ENCODE peak calls at places on chromosomes 7 and 10, in four cellular contexts. H, O, U and X are unnamed samples. For H3K27me3, the result is how much of the 10 kb centered on the place peaks cover.

GRCh38 chr7:69781412-69781846 is 183.2 kb downstream of the AUTS2 start:
- DNase-seq in H (no peak), O (no peak), U (no peak), X (no peak)

GRCh38 chr10:43390791-43391190 is 18.2 kb downstream of the HNRNPF start:
- DNase-seq in H (peak), O (no peak), U (no peak), X (no peak)

GRCh38 chr7:2698581-2699288 is 10.7 kb downstream of the AMZ1 start:
- DNase-seq in H (peak), O (peak), U (no peak), X (peak)

GRCh38 chr7:41733063-41733398 is 30.1 kb upstream of the INHBA start:
- DNase-seq in H (no peak), O (no peak), U (no peak), X (no peak)

GRCh38 chr10:79229830-79230562 is 117.3 kb upstream of the PPIF start:
- DNase-seq in H (no peak), O (no peak), U (no peak), X (no peak)

GRCh38 chr10:31460242-31460641 is 141.2 kb downstream of the ZEB1 start:
- DNase-seq in H (no peak), O (no peak), U (no peak), X (no peak)

GRCh38 chr10:119235381-119235780 is 28.0 kb downstream of the GRK5 start:
- DNase-seq in H (no peak), O (no peak), U (no peak), X (no peak)

GRCh38 chr7:35707422-35707821 is 12.5 kb upstream of the HERPUD2 start:
- DNase-seq in H (no peak), O (no peak), U (peak), X (no peak)

GRCh38 chr7:129698516-129699418 is 87.2 kb downstream of the NRF1 start:
- DNase-seq in H (no peak), O (no peak), U (no peak), X (no peak)

GRCh38 chr10:1376384-1376945 is 320.3 kb downstream of the WDR37 start:
- DNase-seq in H (peak), O (no peak), U (no peak), X (no peak)

GRCh38 chr7:20786779-20787651 is at the start of gene SP8:
- DNase-seq in H (no peak), O (no peak), U (peak), X (peak)

GRCh38 chr10:92834331-92834730 is 14.0 kb upstream of the EXOC6 start:
- DNase-seq in H (no peak), O (no peak), U (no peak), X (no peak)

GRCh38 chr7:115676080-115676479 is 354.5 kb downstream of the TFEC start:
- DNase-seq in H (no peak), O (no peak), U (peak), X (no peak)

GRCh38 chr7:11436317-11436716 is 395.7 kb downstream of the THSD7A start:
- DNase-seq in H (no peak), O (no peak), U (no peak), X (no peak)

GRCh38 chr7:109782806-109783205 is 1213.1 kb downstream of the DNAJB9 start:
- DNase-seq in H (no peak), O (no peak), U (no peak), X (no peak)

GRCh38 chr10:128211064-128211504 is 84.9 kb upstream of the MKI67 start:
- DNase-seq in H (peak), O (no peak), U (no peak), X (no peak)

GRCh38 chr10:15427836-15428414 is 56.8 kb upstream of the FAM171A1 start:
- DNase-seq in H (no peak), O (no peak), U (no peak), X (no peak)

GRCh38 chr10:17056781-17057191 is 72.8 kb downstream of the CUBN start:
- DNase-seq in H (no peak), O (no peak), U (no peak), X (no peak)

GRCh38 chr10:74174533-74174932 is 23.5 kb downstream of the ADK start:
- DNase-seq in H (no peak), O (no peak), U (no peak), X (no peak)

GRCh38 chr7:129840757-129841156 is 112.0 kb downstream of the UBE2H start:
- DNase-seq in H (no peak), O (no peak), U (no peak), X (no peak)

GRCh38 chr7:1426474-1426873 is 32.8 kb downstream of the MICALL2 start:
- DNase-seq in H (no peak), O (no peak), U (no peak), X (no peak)

GRCh38 chr10:26468691-26469090 is 30.6 kb downstream of the APBB1IP start:
- DNase-seq in H (peak), O (peak), U (peak), X (peak)

GRCh38 chr10:117546630-117547300 is 4.2 kb downstream of the EMX2 start:
- DNase-seq in H (no peak), O (no peak), U (no peak), X (no peak)

GRCh38 chr10:554182-554848 is 135.2 kb downstream of the DIP2C start:
- DNase-seq in H (no peak), O (no peak), U (no peak), X (no peak)

GRCh38 chr7:152759655-152760383 is at the start of gene ACTR3B:
- DNase-seq in H (peak), O (peak), U (peak), X (peak)

GRCh38 chr7:132455306-132455705 is 121.0 kb downstream of the PLXNA4 start:
- DNase-seq in H (no peak), O (peak), U (no peak), X (no peak)

GRCh38 chr7:42250411-42250810 is 13.4 kb upstream of the GLI3 start:
- DNase-seq in H (no peak), O (no peak), U (no peak), X (no peak)

GRCh38 chr10:73799899-73800559 is 11.4 kb downstream of the NDST2 start:
- DNase-seq in H (no peak), O (no peak), U (no peak), X (no peak)

GRCh38 chr7:129652914-129653313 is 41.4 kb downstream of the NRF1 start:
- DNase-seq in H (no peak), O (no peak), U (no peak), X (no peak)

GRCh38 chr10:45427305-45427955 is 53.4 kb downstream of the ALOX5 start:
- DNase-seq in H (peak), O (no peak), U (no peak), X (no peak)

DNA sequence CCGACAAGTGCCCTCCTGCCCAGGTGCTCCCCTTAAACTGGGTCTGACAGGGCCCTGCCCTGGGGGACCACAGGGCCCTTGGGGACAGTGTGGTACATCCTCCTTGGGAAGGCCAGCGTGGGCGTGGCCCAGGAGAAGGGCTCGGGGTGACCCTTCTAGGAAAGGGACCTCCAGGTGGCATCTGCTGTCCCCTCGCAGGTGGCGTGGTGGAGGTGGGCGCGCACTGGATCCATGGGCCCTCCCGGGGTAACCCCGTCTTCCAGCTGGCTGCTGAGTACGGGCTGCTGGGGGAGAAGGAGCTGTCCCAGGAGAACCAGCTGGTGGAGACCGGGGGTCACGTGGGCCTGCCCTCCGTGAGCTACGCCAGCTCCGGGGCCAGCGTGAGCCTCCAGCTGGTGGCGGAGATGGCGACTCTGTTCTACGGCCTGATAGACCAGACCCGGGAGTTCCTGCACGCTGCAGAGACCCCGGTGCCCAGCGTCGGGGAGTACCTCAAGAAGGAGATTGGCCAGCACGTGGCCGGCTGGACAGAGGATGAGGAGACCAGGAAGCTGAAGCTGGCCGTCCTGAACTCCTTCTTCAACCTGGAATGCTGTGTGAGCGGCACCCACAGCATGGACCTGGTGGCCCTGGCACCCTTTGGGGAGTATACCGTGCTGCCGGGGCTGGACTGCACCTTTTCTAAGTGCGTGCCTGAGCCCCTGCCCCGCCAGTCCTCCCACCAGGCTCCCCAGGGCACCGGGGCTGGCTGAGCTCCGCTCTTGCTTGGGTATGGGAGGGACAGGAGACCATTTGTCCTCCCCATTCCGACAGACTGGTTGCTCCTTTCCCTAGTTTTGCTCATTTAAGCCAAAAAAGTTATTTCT is 972 bp downstream of the PAOX start:
- DNase-seq in H (peak), O (no peak), U (no peak), X (no peak)
- H3K4me3 ChIP-seq in H (peak), O (peak), U (peak), X (peak)

GRCh38 chr10:71726673-71727428 is 7.3 kb upstream of the C10orf105 start:
- DNase-seq in H (peak), O (no peak), U (no peak), X (peak)

GRCh38 chr10:71727429-71728217 is 8.0 kb upstream of the C10orf105 start:
- DNase-seq in H (peak), O (peak), U (no peak), X (peak)

GRCh38 chr10:71725249-71725648 is 5.7 kb upstream of the C10orf105 start:
- DNase-seq in H (peak), O (no peak), U (no peak), X (no peak)

GRCh38 chr10:71724539-71724938 is 5.0 kb upstream of the C10orf105 start:
- DNase-seq in H (no peak), O (no peak), U (no peak), X (no peak)

GRCh38 chr10:71725998-71726672 is 6.6 kb upstream of the C10orf105 start:
- DNase-seq in H (no peak), O (peak), U (no peak), X (peak)
- TF ChIP-seq CTCF in H (no peak), O (peak), U (peak), X (peak)

GRCh38 chr10:123141791-123142700 is 5.9 kb upstream of the HMX2 start:
- DNase-seq in H (no peak), O (no peak), U (no peak), X (no peak)

GRCh38 chr10:123142701-123143161 is 5.2 kb upstream of the HMX2 start:
- DNase-seq in H (no peak), O (no peak), U (no peak), X (no peak)

GRCh38 chr10:123143825-123144168 is 4.1 kb upstream of the HMX2 start:
- DNase-seq in H (no peak), O (no peak), U (no peak), X (no peak)

GRCh38 chr10:123144697-123145541 is 3.0 kb upstream of the HMX2 start:
- DNase-seq in H (no peak), O (no peak), U (no peak), X (no peak)

DNA sequence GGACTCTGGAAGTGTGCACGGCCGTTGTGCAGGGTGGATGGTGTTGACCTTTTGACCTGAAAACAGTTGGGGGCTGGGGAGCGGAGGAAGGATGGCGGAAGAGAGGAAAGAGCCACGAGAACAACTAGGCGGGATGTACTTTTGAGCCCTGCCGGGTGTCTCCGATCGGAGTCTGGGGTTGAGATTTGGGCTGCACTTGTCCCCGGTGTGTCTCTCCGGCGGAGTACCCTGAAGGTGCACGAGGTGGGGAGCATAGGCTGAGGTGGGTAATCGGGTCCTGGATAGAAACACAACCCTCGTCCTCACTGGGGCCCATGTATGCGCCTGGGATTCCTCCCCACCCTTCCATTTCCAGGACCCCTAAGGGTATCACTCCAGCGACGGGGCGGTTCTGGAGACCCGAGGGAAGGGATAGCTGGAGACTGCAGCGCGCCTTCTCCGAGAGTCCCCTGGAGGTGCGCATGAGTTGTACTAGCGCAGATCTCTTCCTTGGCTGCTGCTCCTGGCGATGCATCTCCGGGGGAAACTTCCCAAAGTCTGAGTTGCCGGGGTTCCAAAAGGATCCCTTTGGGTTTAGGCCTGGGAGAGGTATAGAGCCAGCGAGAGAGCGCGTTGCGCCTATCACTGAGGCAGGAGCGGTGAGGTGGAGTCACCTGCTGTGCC is 4.6 kb upstream of the HMX2 start:
- DNase-seq in H (no peak), O (no peak), U (no peak), X (no peak)
- H3K27me3 ChIP-seq in H (half or more), O (half or more), U (under half), X (under half)

DNA sequence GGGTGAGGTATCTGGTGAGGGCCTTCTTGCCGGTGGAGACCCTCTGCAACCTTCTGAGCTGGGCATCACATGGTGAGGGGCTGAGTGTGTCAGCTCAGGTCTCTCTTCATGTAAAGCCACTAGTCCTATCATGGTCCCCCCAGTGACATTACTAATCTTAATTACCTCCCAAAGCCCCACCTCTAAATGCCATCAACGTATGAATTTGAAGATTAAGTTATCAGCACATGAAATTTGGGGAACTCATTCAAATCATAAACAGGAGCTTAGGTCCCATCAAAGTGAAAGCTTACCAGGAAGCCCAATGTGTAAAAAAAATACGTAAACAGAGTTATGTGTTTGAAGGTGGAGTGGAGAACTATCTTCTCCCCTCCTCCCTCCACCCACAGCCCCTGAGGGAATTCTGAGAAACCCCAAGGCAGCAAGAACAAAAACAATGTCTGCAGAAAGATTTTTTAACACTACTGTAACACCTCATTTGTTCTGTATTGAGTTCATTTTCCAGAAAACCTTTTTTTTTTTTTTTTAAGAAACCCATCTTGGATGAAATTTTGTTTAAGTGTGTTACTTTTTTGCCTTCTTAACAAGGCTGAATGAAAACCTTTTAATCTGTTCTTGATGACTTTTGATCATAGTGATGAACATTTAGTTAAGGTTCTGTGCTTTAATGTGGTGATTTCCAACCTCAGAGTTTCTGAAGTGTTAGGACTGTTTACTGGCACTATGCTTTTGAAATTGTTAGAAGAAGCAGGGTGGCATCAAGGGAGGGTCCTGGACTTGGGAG is 19.1 kb upstream of the PCGF5 start:
- DNase-seq in H (no peak), O (no peak), U (no peak), X (no peak)
- H3K4me3 ChIP-seq in H (no peak), O (peak), U (no peak), X (peak)

DNA sequence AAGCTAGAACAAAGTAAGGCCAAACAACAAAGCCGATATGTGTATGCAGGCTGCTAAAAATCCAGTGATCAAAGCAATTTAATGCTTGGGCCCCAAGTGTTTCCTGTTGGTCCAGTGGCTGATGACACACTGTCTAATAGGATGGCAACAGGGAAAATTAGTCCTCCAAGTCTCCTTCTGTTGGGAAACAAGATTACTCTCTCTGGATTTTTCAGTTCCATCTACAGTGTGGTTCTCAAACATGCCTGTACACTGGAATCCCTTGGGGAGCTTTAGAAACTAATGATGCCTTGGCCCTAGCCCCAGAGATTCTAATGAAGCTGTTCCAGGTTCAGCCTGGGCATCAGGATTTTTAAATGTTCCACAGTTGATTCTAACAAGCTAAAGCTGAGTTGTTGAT is 198.7 kb downstream of the AHR start:
- DNase-seq in H (no peak), O (no peak), U (no peak), X (no peak)
- TF ChIP-seq CTCF in H (no peak), O (no peak), U (no peak), X (no peak)

GRCh38 chr7:31129067-31129466 is 77.0 kb downstream of the ADCYAP1R1 start:
- DNase-seq in H (no peak), O (no peak), U (no peak), X (no peak)

GRCh38 chr7:31137234-31137633 is 85.1 kb downstream of the ADCYAP1R1 start:
- DNase-seq in H (no peak), O (no peak), U (no peak), X (no peak)

GRCh38 chr7:31134246-31135188 is 82.4 kb downstream of the ADCYAP1R1 start:
- DNase-seq in H (no peak), O (peak), U (peak), X (peak)

GRCh38 chr7:31133497-31133896 is 81.4 kb downstream of the ADCYAP1R1 start:
- DNase-seq in H (no peak), O (no peak), U (no peak), X (no peak)
- H3K27me3 ChIP-seq in H (under half), O (under half), U (under half), X (under half)